ENCODE peak calls at places on chromosomes 2 and 18, in six cellular contexts. C is fibroblast of the conjunctiva, D is NCI-H1105 treated with DMSO at 0.1 percent for 48 hours, Y is HFFc6, R is Daoy, J is colonic mucosa. E is an unnamed sample.

GRCh38 chr2:36479406-36479805 is 118.6 kb downstream of the FEZ2 start:
- DNase-seq in C (no peak), D (no peak), Y (no peak), R (no peak), J (no peak), E (no peak)

GRCh38 chr2:96121414-96121813 is 5.0 kb upstream of the ADRA2B start:
- DNase-seq in C (no peak), D (no peak), Y (no peak), R (no peak), J (no peak), E (no peak)

GRCh38 chr2:30511122-30512083 is 64.4 kb downstream of the LCLAT1 start:
- DNase-seq in C (peak), D (peak), Y (peak), R (peak), J (peak), E (peak)

GRCh38 chr2:64844087-64844486 is 145.1 kb upstream of the SLC1A4 start:
- DNase-seq in C (no peak), D (no peak), Y (no peak), R (no peak), J (no peak), E (no peak)

GRCh38 chr2:14866953-14867352 is 234.4 kb downstream of the LRATD1 start:
- DNase-seq in C (no peak), D (peak), Y (no peak), R (no peak), J (no peak), E (no peak)

GRCh38 chr18:63677490-63678225 is 16.0 kb upstream of the SERPINB3 start:
- DNase-seq in C (no peak), D (no peak), Y (no peak), R (no peak), J (no peak), E (peak)

GRCh38 chr18:62741118-62741566 is 25.8 kb downstream of the PHLPP1 start:
- DNase-seq in C (no peak), D (no peak), Y (no peak), R (peak), J (peak), E (no peak)

GRCh38 chr18:62460851-62461300 is 61.9 kb upstream of the ZCCHC2 start:
- DNase-seq in C (no peak), D (no peak), Y (no peak), R (no peak), J (no peak), E (no peak)

GRCh38 chr2:186582698-186583097 is 7.2 kb upstream of the ITGAV start:
- DNase-seq in C (no peak), D (no peak), Y (no peak), R (no peak), J (no peak), E (no peak)

GRCh38 chr2:67898605-67899004 is 164.2 kb downstream of the C1D start:
- DNase-seq in C (no peak), D (no peak), Y (peak), R (no peak), J (no peak), E (no peak)

GRCh38 chr18:50424877-50425690 is 50.2 kb downstream of the SKA1 start:
- DNase-seq in C (no peak), D (no peak), Y (no peak), R (no peak), J (no peak), E (no peak)

GRCh38 chr2:100742884-100743283 is 77.1 kb upstream of the NPAS2 start:
- DNase-seq in C (peak), D (no peak), Y (peak), R (peak), J (no peak), E (peak)

GRCh38 chr2:149572102-149572953 is 15.2 kb downstream of the MMADHC start:
- DNase-seq in C (no peak), D (no peak), Y (no peak), R (no peak), J (peak), E (no peak)

GRCh38 chr2:178109813-178110212 is 2.4 kb upstream of the RBM45 start:
- DNase-seq in C (peak), D (peak), Y (peak), R (peak), J (no peak), E (peak)

GRCh38 chr2:120594856-120595685 is 140.6 kb upstream of the GLI2 start:
- DNase-seq in C (no peak), D (no peak), Y (no peak), R (peak), J (peak), E (no peak)

GRCh38 chr2:95165371-95166064 is at the start of gene ZNF2:
- DNase-seq in C (peak), D (peak), Y (peak), R (peak), J (peak), E (peak)

GRCh38 chr2:178241852-178242551 is 47.7 kb downstream of the OSBPL6 start:
- DNase-seq in C (peak), D (peak), Y (peak), R (peak), J (peak), E (peak)

GRCh38 chr2:188245230-188245629 is 46.4 kb upstream of the GULP1 start:
- DNase-seq in C (no peak), D (no peak), Y (no peak), R (no peak), J (no peak), E (no peak)

GRCh38 chr2:29314816-29315571 is 199.8 kb downstream of the CLIP4 start:
- DNase-seq in C (no peak), D (no peak), Y (no peak), R (peak), J (no peak), E (no peak)

GRCh38 chr2:142037744-142038143 is 93.1 kb downstream of the LRP1B start:
- DNase-seq in C (no peak), D (no peak), Y (no peak), R (peak), J (no peak), E (no peak)

GRCh38 chr2:197909377-197909776 is 105.0 kb downstream of the PLCL1 start:
- DNase-seq in C (peak), D (no peak), Y (peak), R (peak), J (no peak), E (peak)

GRCh38 chr2:236169151-236169721 is 1.1 kb upstream of the GBX2 start:
- DNase-seq in C (no peak), D (peak), Y (no peak), R (no peak), J (no peak), E (no peak)

GRCh38 chr2:164073053-164073757 is 337.4 kb upstream of the FIGN start:
- DNase-seq in C (no peak), D (peak), Y (no peak), R (no peak), J (no peak), E (no peak)

GRCh38 chr2:97713296-97714083 is at the start of gene ZAP70:
- DNase-seq in C (no peak), D (no peak), Y (no peak), R (no peak), J (no peak), E (no peak)

GRCh38 chr2:11239718-11240462 is 84.6 kb downstream of the SLC66A3 start:
- DNase-seq in C (no peak), D (no peak), Y (peak), R (peak), J (no peak), E (no peak)

GRCh38 chr2:201779996-201780673 is 598 bp downstream of the ALS2 start:
- DNase-seq in C (no peak), D (peak), Y (no peak), R (no peak), J (peak), E (no peak)

GRCh38 chr2:47043142-47043890 is 111.8 kb downstream of the STPG4 start:
- DNase-seq in C (peak), D (no peak), Y (peak), R (peak), J (no peak), E (peak)

GRCh38 chr2:130749641-130750040 is 5.7 kb upstream of the AMER3 start:
- DNase-seq in C (no peak), D (no peak), Y (no peak), R (no peak), J (no peak), E (no peak)

GRCh38 chr2:151525872-151526271 is 116.2 kb downstream of the RIF1 start:
- DNase-seq in C (no peak), D (no peak), Y (no peak), R (no peak), J (no peak), E (no peak)

GRCh38 chr2:47339745-47340541 is 63.0 kb upstream of the MSH2 start:
- DNase-seq in C (no peak), D (no peak), Y (peak), R (peak), J (peak), E (no peak)

GRCh38 chr2:226798422-226799210 is 1.0 kb downstream of the IRS1 start:
- DNase-seq in C (no peak), D (peak), Y (peak), R (peak), J (peak), E (no peak)

E was measured in stromal cell of bone marrow.